ENCODE peak calls at places on chromosome 4, in four cellular contexts. J is bronchial epithelial cell, L is choroid plexus epithelial cell, P is hepatocyte. M is an unnamed sample.

GRCh38 chr4:141540643-141541042 is 95.7 kb upstream of the IL15 start:
- DNase-seq in J (no peak), L (peak), P (no peak), M (peak)

GRCh38 chr4:145709843-145710242 is 29.9 kb downstream of the C4orf51 start:
- DNase-seq in J (peak), L (peak), P (no peak), M (peak)

GRCh38 chr4:144645621-144646522 is at the start of gene HHIP:
- DNase-seq in J (no peak), L (peak), P (peak), M (peak)

GRCh38 chr4:45350438-45350837 is 624.1 kb upstream of the GNPDA2 start:
- DNase-seq in J (no peak), L (peak), P (no peak), M (peak)

GRCh38 chr4:123952530-123953274 is 556.1 kb downstream of the SPRY1 start:
- DNase-seq in J (peak), L (peak), P (no peak), M (peak)

GRCh38 chr4:3519468-3520264 is 12.6 kb downstream of the LRPAP1 start:
- DNase-seq in J (no peak), L (no peak), P (no peak), M (no peak)

GRCh38 chr4:78002260-78002659 is 54.9 kb upstream of the FRAS1 start:
- DNase-seq in J (no peak), L (peak), P (no peak), M (peak)

GRCh38 chr4:188037003-188037713 is 41.6 kb downstream of the ZFP42 start:
- DNase-seq in J (no peak), L (no peak), P (no peak), M (no peak)

GRCh38 chr4:71635094-71635493 is 148.8 kb downstream of the GC start:
- DNase-seq in J (no peak), L (no peak), P (no peak), M (no peak)

DNA sequence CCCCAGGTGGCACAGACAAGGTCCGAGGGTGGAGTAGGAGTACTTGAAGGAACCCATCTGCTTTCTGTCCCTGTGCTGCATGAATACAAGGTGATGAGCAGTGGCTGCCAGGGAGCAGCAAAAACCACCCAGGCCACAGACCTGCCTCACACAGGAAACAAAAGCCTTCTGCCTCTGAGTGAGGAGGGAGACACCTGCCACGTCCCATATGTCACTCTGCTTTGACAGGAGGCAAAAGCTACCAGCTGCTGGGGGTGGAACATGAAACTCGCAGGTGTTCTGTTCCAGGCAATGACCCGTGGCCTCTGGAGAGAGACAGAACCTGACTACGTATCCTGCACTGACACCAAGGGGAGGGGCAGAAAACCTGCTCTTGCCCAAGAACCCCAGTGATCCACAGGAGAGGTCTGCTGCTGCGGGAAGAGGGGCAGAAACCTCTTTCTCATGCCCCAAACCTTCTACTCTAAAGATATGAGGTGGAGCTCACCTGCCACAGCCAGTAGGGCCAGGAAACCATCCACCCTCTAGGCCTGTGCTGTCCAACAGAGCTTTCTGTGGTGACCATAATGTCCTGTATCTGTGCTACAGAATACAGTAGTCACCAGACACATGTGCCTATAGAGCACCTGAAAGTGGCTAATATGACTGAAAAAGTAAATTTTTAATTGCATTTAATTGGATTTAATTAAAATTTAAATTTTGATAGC is 172.9 kb downstream of the PRDM5 start:
- DNase-seq in J (no peak), L (no peak), P (no peak), M (no peak)
- TF ChIP-seq CTCF in J (no peak), L (no peak), P (no peak), M (no peak)

DNA sequence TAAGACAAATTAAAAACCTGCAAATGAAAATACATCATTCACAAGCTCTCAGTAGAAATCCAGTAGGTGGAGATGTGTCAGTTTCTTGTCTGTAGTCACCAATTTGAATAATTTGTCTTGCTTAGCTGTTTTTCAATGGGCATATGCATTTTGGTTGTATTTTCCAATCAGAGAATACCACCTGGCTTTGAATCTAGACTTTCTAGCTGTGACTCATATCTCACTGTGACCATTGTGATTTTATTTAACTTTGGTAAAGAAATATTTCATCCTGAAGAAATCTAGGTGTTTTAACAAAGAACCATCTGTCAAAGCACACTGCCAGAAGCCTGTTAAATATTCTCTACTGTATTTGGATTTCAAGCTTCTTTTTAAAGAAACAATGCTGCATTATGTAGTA is 1650.6 kb upstream of the IGFBP7 start:
- DNase-seq in J (no peak), L (no peak), P (no peak), M (no peak)
- H3K4me3 ChIP-seq in J (no peak), L (no peak), P (no peak), M (no peak)

DNA sequence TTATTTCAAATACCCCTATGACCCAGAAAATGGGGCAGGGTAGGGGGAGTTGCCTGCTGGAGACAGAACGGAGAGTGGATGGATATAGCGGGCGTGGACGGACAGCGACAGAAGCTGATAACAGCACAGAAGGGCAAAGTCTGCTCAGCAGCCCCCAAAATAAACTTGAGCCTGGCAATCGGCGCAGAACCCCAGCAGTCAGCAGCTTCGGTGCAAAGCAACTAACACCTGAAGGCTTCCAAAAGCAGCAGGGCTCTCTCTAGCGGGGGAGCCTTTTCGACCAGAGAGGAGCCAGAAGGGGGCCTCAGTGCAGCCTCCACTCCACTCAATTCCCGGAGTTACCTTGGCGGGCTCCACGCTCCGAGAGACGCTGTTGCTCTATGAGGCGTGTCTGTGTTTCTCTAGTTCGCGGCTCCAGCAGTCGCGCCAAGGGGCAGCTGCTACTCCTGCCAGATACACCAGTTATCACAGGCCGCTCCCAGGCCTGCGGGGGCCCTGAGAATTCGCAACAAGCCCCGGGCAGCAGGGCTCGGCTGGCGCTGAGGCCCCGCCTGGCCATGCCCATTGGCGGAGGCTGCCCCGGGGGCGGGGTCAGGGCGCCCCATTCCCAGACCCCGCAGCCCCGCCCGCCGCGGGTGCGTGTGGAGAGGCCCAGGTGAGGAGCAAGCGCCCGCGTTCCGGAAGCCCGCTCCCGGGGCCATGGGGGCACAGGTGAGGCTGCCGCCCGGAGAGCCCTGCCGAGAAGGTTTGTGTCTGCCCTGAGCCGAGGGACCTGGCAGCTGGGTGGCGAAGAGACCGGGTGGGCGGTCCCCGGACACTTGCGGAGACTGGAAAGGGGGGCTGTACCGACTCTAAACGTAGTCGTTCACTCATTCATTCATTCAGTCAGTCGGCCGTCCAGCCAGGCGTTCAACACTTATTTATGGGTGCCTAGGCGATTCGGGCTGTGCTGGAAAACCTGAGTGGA is at the start of the genes CNGA1 and NIPAL1:
- DNase-seq in J (peak), L (peak), P (peak), M (peak)
- TF ChIP-seq CTCF in J (peak), L (peak), P (peak), M (peak)

DNA sequence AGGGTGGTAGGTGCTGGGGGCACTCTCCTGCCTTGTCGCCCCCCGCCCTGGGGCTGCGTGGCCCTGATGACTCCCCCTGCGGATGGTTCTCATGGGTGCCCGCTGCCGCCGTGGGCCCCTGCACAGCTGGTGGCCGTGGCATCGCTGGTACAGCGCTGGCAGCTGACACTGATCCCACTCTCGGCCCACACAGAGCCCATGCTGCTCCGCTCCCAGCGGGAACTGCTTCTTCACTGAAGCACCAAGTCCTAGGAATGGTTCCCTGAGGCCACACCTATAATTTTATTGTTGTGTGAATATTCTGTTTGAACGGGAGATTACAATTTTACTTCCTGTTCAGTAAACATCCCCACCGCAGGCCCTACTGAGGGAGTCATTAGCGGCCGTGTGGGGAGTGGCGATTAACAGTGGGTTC is 138.6 kb upstream of the NKX1-1 start:
- DNase-seq in J (no peak), L (no peak), P (peak), M (no peak)
- H3K4me3 ChIP-seq in J (no peak), L (no peak), P (no peak), M (no peak)

DNA sequence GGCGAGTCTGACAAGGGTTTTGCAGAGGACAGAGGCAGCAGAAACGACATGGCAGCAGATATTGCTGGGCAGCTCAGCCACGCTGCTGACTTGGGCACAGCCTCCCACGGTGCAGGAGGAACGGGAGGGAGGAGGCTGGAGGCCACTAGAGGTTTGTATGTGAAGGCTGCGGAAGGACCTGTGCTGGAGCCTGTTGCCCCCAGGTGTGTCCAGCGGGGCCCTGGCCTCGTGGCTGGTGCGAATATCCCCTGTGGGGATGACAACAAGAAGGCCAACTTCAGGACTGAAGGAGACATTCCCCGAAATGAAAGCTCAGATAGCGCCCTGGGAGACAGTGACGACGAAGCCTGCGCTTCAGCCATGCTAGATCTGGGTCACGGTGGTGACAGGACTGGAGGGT is 100.2 kb downstream of the FNIP2 start:
- DNase-seq in J (no peak), L (no peak), P (no peak), M (no peak)
- TF ChIP-seq CTCF in J (no peak), L (no peak), P (no peak), M (no peak)

GRCh38 chr4:127783971-127784519 is 1.9 kb downstream of the HSPA4L start:
- DNase-seq in J (peak), L (no peak), P (no peak), M (peak)

GRCh38 chr4:127782025-127782274 is 172 bp upstream of the HSPA4L start:
- DNase-seq in J (peak), L (peak), P (peak), M (peak)

GRCh38 chr4:127781303-127782024 is 658 bp upstream of the HSPA4L start:
- DNase-seq in J (no peak), L (peak), P (peak), M (no peak)

GRCh38 chr4:127783026-127783769 is 1.1 kb downstream of the HSPA4L start:
- DNase-seq in J (peak), L (peak), P (peak), M (peak)

GRCh38 chr4:127782275-127783025 is at the start of gene HSPA4L:
- DNase-seq in J (peak), L (peak), P (peak), M (peak)
- H3K4me3 ChIP-seq in J (peak), L (peak), P (peak), M (peak)